ENCODE peak calls at places on chromosomes 7 and 10, in six cellular contexts. M, O, D, W, X and I are unnamed samples.

GRCh38 chr10:29828440-29828894 is 193.7 kb upstream of the SVIL start:
- DNase-seq in M (peak), O (no peak), D (peak), W (no peak), X (no peak), I (no peak)

GRCh38 chr10:82377608-82378007 is 502.6 kb downstream of the NRG3 start:
- DNase-seq in M (peak), O (no peak), D (peak), W (no peak), X (no peak), I (no peak)

GRCh38 chr10:132704008-132704814 is 81.7 kb downstream of the NKX6-2 start:
- DNase-seq in M (no peak), O (no peak), D (no peak), W (peak), X (no peak), I (no peak)

GRCh38 chr10:71344154-71344915 is 25.3 kb downstream of the SLC29A3 start:
- DNase-seq in M (no peak), O (no peak), D (no peak), W (no peak), X (no peak), I (no peak)

GRCh38 chr10:112262556-112262955 is 20.6 kb upstream of the TECTB start:
- DNase-seq in M (peak), O (no peak), D (peak), W (no peak), X (no peak), I (no peak)

GRCh38 chr7:18555968-18556367 is 60.4 kb downstream of the HDAC9 start:
- DNase-seq in M (peak), O (no peak), D (no peak), W (no peak), X (no peak), I (no peak)

GRCh38 chr7:83921798-83922607 is 272.6 kb downstream of the SEMA3A start:
- DNase-seq in M (no peak), O (no peak), D (no peak), W (no peak), X (no peak), I (no peak)

GRCh38 chr10:125141860-125142484 is 18.4 kb downstream of the CTBP2 start:
- DNase-seq in M (no peak), O (no peak), D (no peak), W (no peak), X (no peak), I (no peak)

GRCh38 chr10:78231930-78232329 is 198.3 kb downstream of the RPS24 start:
- DNase-seq in M (peak), O (no peak), D (no peak), W (no peak), X (no peak), I (no peak)

GRCh38 chr10:45280113-45280512 is 35.3 kb downstream of the OR13A1 start:
- DNase-seq in M (no peak), O (no peak), D (no peak), W (no peak), X (no peak), I (no peak)

GRCh38 chr7:13742719-13743640 is 246.5 kb downstream of the ETV1 start:
- DNase-seq in M (peak), O (no peak), D (peak), W (no peak), X (peak), I (no peak)

GRCh38 chr7:134931487-134931886 is 54.8 kb upstream of the AGBL3 start:
- DNase-seq in M (no peak), O (no peak), D (no peak), W (no peak), X (no peak), I (no peak)

GRCh38 chr10:43200538-43201390 is 62.5 kb downstream of the CSGALNACT2 start:
- DNase-seq in M (no peak), O (no peak), D (no peak), W (peak), X (no peak), I (no peak)

GRCh38 chr10:127649642-127650041 is 87.3 kb upstream of the FOXI2 start:
- DNase-seq in M (peak), O (no peak), D (no peak), W (no peak), X (no peak), I (no peak)

GRCh38 chr7:127392182-127392565 is 334 bp downstream of the ZNF800 start:
- DNase-seq in M (peak), O (peak), D (peak), W (peak), X (peak), I (peak)

GRCh38 chr7:50491943-50492342 is 41.8 kb upstream of the FIGNL1 start:
- DNase-seq in M (no peak), O (no peak), D (no peak), W (no peak), X (no peak), I (no peak)
- TF ChIP-seq CTCF in M (no peak), O (no peak), D (no peak), W (no peak), X (no peak), I (no peak)

GRCh38 chr7:91080351-91080750 is 183.9 kb upstream of the FZD1 start:
- DNase-seq in M (no peak), O (no peak), D (no peak), W (no peak), X (no peak), I (no peak)

GRCh38 chr7:91083855-91084644 is 180.2 kb upstream of the FZD1 start:
- DNase-seq in M (no peak), O (no peak), D (no peak), W (no peak), X (no peak), I (no peak)

GRCh38 chr7:91085175-91085574 is 179.1 kb upstream of the FZD1 start:
- DNase-seq in M (no peak), O (no peak), D (no peak), W (no peak), X (no peak), I (no peak)

GRCh38 chr7:91082038-91082437 is 182.2 kb upstream of the FZD1 start:
- DNase-seq in M (no peak), O (no peak), D (no peak), W (no peak), X (no peak), I (no peak)

DNA sequence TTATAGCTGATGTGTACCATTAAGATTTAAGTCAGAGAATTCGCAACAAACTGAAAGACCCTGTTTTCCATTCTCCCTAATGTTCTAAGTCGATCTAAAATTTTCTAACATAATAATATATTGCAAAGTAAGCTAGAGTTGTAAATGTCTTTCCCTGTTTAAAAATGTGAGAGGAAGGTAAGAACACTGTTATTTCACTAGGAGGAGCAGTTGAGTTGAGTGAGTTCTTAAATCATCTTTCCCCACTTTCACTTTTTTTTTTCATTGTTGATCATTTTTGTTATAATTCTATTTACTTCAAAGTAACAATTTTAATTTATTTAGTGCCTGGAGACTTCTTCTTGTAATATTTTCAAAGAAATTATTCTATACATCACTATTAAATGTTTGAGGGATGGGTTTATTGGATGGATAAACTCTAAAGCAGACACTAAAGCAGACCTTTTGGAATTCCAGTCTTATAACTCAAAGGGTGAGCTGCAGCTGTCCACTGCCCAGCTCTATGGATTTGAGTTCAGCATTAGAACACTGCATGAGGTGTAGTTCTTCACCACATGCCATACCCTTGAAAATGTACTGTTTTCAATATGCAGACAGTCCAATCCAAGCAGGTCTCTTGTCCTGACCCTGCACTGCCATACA is 181.3 kb upstream of the FZD1 start:
- DNase-seq in M (peak), O (no peak), D (no peak), W (no peak), X (peak), I (peak)
- TF ChIP-seq CTCF in M (peak), O (peak), D (peak), W (peak), X (peak), I (peak)

DNA sequence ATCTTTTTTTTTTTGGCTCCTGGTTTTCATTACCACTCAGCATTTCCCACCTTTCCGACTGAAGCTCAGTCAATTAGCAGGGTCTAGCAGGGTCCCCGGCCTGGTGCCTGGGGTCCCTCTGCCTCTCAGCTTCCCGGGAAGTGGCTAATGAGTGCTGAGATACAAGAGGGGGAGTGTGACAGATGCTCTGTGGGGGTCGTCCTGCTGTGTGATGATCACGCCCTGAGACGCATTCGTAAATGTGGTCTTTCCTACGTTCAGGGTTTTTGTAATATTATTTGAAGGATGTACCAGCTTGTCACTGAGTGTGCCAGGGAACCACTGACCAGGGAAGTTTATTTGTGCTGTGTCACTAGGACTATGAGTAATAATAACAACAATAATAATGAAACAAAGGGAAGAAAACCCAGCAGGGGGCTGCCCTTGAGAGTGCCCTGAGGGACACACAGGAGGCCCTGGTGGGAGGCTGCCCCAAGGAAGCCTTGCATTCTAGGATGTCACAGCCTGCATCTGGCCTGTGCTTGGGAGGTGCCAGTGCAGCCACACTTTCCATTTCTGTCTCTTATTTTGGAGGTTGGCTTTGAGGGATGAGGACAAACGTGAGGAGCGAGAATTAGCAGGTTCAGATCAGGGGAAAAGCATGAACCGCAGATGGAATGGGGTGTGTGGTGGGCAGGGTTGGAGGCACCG is 337.7 kb downstream of the ADARB2 start:
- DNase-seq in M (peak), O (no peak), D (no peak), W (no peak), X (no peak), I (no peak)
- TF ChIP-seq CTCF in M (no peak), O (no peak), D (no peak), W (no peak), X (no peak), I (no peak)

GRCh38 chr7:95395755-95396135 is 430 bp downstream of the PON3 start:
- DNase-seq in M (no peak), O (no peak), D (no peak), W (no peak), X (no peak), I (no peak)
- TF ChIP-seq CTCF in M (no peak), O (no peak), D (no peak), W (no peak), X (no peak), I (no peak)

GRCh38 chr7:74575083-74575803 is 82.3 kb upstream of the GTF2I start:
- DNase-seq in M (peak), O (no peak), D (peak), W (no peak), X (no peak), I (no peak)
- TF ChIP-seq CTCF in M (no peak), O (no peak), D (no peak), W (no peak), X (no peak), I (no peak)

DNA sequence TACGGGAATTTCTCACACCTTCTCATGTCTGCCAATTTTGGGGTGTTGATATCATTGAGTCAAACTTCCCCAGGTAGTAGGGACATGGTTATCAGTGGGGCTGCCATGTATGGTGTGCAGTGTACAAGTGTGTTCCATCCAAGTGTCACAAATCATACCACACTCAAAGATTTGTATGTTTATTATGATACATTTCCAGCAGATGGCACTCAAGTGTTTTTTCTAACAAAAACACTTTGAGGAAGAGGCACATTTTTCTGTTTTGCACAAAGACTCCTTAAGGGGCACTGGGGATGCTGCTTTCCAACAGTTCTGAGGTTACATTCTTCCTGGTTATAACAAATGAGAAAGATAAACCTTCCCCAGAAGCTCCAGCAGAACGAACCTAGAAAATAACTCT is 414.5 kb downstream of the REEP3 start:
- DNase-seq in M (peak), O (no peak), D (no peak), W (no peak), X (peak), I (no peak)
- TF ChIP-seq CTCF in M (peak), O (no peak), D (peak), W (no peak), X (no peak), I (peak)